ENCODE peak calls at places on chromosomes 2 and 18, in four cellular contexts. One of them, this sample, is unnamed. For H3K36me3, the result is how much of the 10 kb centered on the place peaks cover.

GRCh38 chr2:237165405-237166276 is 80.0 kb downstream of the COPS8 start:
- DNase-seq in psoas muscle: no peak
- DNase-seq in PC-9: no peak
- DNase-seq in Peyer's patch: no peak
- DNase-seq in this sample: no peak

GRCh38 chr2:158984554-158985207 is 16.2 kb downstream of the TANC1 start:
- DNase-seq in Peyer's patch: no peak
- DNase-seq in PC-9: no peak
- DNase-seq in psoas muscle: no peak
- DNase-seq in this sample: no peak

GRCh38 chr18:49757513-49758262 is 55.6 kb downstream of the ACAA2 start:
- DNase-seq in psoas muscle: no peak
- DNase-seq in Peyer's patch: no peak
- DNase-seq in PC-9: no peak
- DNase-seq in this sample: peak

GRCh38 chr18:9426753-9427152 is 48.6 kb upstream of the RALBP1 start:
- DNase-seq in Peyer's patch: no peak
- DNase-seq in PC-9: no peak
- DNase-seq in psoas muscle: no peak
- DNase-seq in this sample: no peak

GRCh38 chr2:58039170-58039611 is 7.4 kb upstream of the VRK2 start:
- DNase-seq in psoas muscle: no peak
- DNase-seq in Peyer's patch: no peak
- DNase-seq in PC-9: no peak
- DNase-seq in this sample: peak

GRCh38 chr18:5145168-5145857 is 51.7 kb downstream of the AKAIN1 start:
- DNase-seq in PC-9: no peak
- DNase-seq in Peyer's patch: no peak
- DNase-seq in psoas muscle: no peak
- DNase-seq in this sample: no peak

GRCh38 chr18:12748671-12749070 is 45.8 kb downstream of the PSMG2 start:
- DNase-seq in Peyer's patch: no peak
- DNase-seq in psoas muscle: no peak
- DNase-seq in PC-9: no peak
- DNase-seq in this sample: no peak

GRCh38 chr2:51013060-51013746 is 18.7 kb downstream of the NRXN1 start:
- DNase-seq in PC-9: peak
- DNase-seq in Peyer's patch: no peak
- DNase-seq in psoas muscle: peak
- DNase-seq in this sample: no peak

GRCh38 chr2:1651131-1652066 is 92.9 kb downstream of the PXDN start:
- DNase-seq in PC-9: no peak
- DNase-seq in psoas muscle: no peak
- DNase-seq in Peyer's patch: no peak
- DNase-seq in this sample: no peak

GRCh38 chr2:121471571-121472464 is 58.9 kb upstream of the RNU4ATAC start:
- DNase-seq in PC-9: no peak
- DNase-seq in psoas muscle: no peak
- DNase-seq in Peyer's patch: no peak
- DNase-seq in this sample: no peak

GRCh38 chr2:231613655-231614558 is 21.2 kb downstream of the TEX44 start:
- DNase-seq in psoas muscle: peak
- DNase-seq in Peyer's patch: peak
- DNase-seq in PC-9: peak
- DNase-seq in this sample: peak

GRCh38 chr2:74441690-74442482 is at the start of gene RTKN:
- DNase-seq in psoas muscle: peak
- DNase-seq in Peyer's patch: no peak
- DNase-seq in PC-9: peak
- DNase-seq in this sample: no peak

GRCh38 chr2:16330571-16331351 is 334.9 kb downstream of the CYRIA start:
- DNase-seq in Peyer's patch: no peak
- DNase-seq in PC-9: no peak
- DNase-seq in psoas muscle: no peak
- DNase-seq in this sample: no peak

GRCh38 chr18:671405-671804 is 14.0 kb downstream of the TYMS start:
- DNase-seq in PC-9: no peak
- DNase-seq in psoas muscle: no peak
- DNase-seq in Peyer's patch: no peak
- DNase-seq in this sample: no peak

GRCh38 chr2:109459485-109459884 is 154.3 kb downstream of the SEPTIN10 start:
- DNase-seq in Peyer's patch: no peak
- DNase-seq in PC-9: no peak
- DNase-seq in psoas muscle: no peak
- DNase-seq in this sample: no peak

GRCh38 chr2:224887159-224887558 is 155.1 kb downstream of the DOCK10 start:
- DNase-seq in psoas muscle: no peak
- DNase-seq in Peyer's patch: no peak
- DNase-seq in PC-9: no peak
- DNase-seq in this sample: peak

GRCh38 chr18:46474487-46475366 is 182.3 kb downstream of the LOXHD1 start:
- DNase-seq in psoas muscle: no peak
- DNase-seq in Peyer's patch: no peak
- DNase-seq in PC-9: no peak
- DNase-seq in this sample: no peak

GRCh38 chr18:63818212-63818611 is 43.0 kb downstream of the SERPINB7 start:
- DNase-seq in psoas muscle: no peak
- DNase-seq in Peyer's patch: no peak
- DNase-seq in PC-9: no peak
- DNase-seq in this sample: no peak

GRCh38 chr2:1692342-1692741 is 52.0 kb downstream of the PXDN start:
- DNase-seq in PC-9: no peak
- DNase-seq in psoas muscle: no peak
- DNase-seq in Peyer's patch: no peak
- DNase-seq in this sample: no peak

GRCh38 chr2:152729844-152730243 is 11.4 kb downstream of the ARL6IP6 start:
- DNase-seq in PC-9: no peak
- DNase-seq in psoas muscle: no peak
- DNase-seq in Peyer's patch: no peak
- DNase-seq in this sample: no peak

GRCh38 chr2:151762694-151763093 is 28.4 kb upstream of the NEB start:
- DNase-seq in PC-9: no peak
- DNase-seq in Peyer's patch: no peak
- DNase-seq in psoas muscle: no peak
- DNase-seq in this sample: no peak

GRCh38 chr2:197028230-197028629 is 101.7 kb upstream of the PGAP1 start:
- DNase-seq in Peyer's patch: no peak
- DNase-seq in psoas muscle: no peak
- DNase-seq in PC-9: peak
- DNase-seq in this sample: no peak

GRCh38 chr2:10400568-10400977 is 47.6 kb downstream of the ODC1 start:
- DNase-seq in psoas muscle: no peak
- DNase-seq in PC-9: peak
- DNase-seq in Peyer's patch: peak
- DNase-seq in this sample: no peak

GRCh38 chr2:234404957-234405356 is 91.9 kb downstream of the ARL4C start:
- DNase-seq in Peyer's patch: no peak
- DNase-seq in PC-9: no peak
- DNase-seq in psoas muscle: no peak
- DNase-seq in this sample: no peak

GRCh38 chr2:4653989-4654388 is 950.6 kb downstream of the DCDC2C start:
- DNase-seq in psoas muscle: no peak
- DNase-seq in Peyer's patch: no peak
- DNase-seq in PC-9: no peak
- DNase-seq in this sample: no peak

GRCh38 chr2:232013701-232014353 is 52.3 kb downstream of the DIS3L2 start:
- DNase-seq in PC-9: peak
- DNase-seq in psoas muscle: peak
- DNase-seq in Peyer's patch: no peak
- DNase-seq in this sample: no peak

GRCh38 chr2:216491757-216492635 is 6.6 kb upstream of the RPL37A start:
- DNase-seq in psoas muscle: no peak
- DNase-seq in Peyer's patch: peak
- DNase-seq in PC-9: no peak
- DNase-seq in this sample: peak

GRCh38 chr2:240655931-240656886 is 26.5 kb downstream of the AQP12B start:
- DNase-seq in Peyer's patch: peak
- DNase-seq in PC-9: no peak
- DNase-seq in psoas muscle: no peak
- DNase-seq in this sample: no peak

GRCh38 chr2:86622409-86622877 is 1.2 kb downstream of the RNF103 start:
- DNase-seq in Peyer's patch: peak
- DNase-seq in PC-9: no peak
- DNase-seq in psoas muscle: no peak
- DNase-seq in this sample: peak

GRCh38 chr2:221434155-221434554 is 137.9 kb downstream of the EPHA4 start:
- DNase-seq in psoas muscle: no peak
- DNase-seq in Peyer's patch: no peak
- DNase-seq in PC-9: peak
- DNase-seq in this sample: no peak

GRCh38 chr18:44770641-44771040 is 90.0 kb downstream of the SETBP1 start:
- DNase-seq in psoas muscle: no peak
- DNase-seq in Peyer's patch: no peak
- DNase-seq in PC-9: no peak
- DNase-seq in this sample: no peak
- H3K36me3 ChIP-seq in psoas muscle: under half
- H3K36me3 ChIP-seq in Peyer's patch: under half
- H3K36me3 ChIP-seq in PC-9: under half
- H3K36me3 ChIP-seq in this sample: under half

GRCh38 chr18:55925772-55926171 is 337.8 kb upstream of the TCF4 start:
- DNase-seq in Peyer's patch: no peak
- DNase-seq in PC-9: no peak
- DNase-seq in psoas muscle: no peak
- DNase-seq in this sample: no peak

GRCh38 chr18:55932675-55933074 is 344.7 kb upstream of the TCF4 start:
- DNase-seq in Peyer's patch: no peak
- DNase-seq in psoas muscle: no peak
- DNase-seq in PC-9: no peak
- DNase-seq in this sample: no peak

GRCh38 chr18:55927831-55928230 is 339.8 kb upstream of the TCF4 start:
- DNase-seq in psoas muscle: no peak
- DNase-seq in PC-9: no peak
- DNase-seq in Peyer's patch: no peak
- DNase-seq in this sample: no peak
- H3K36me3 ChIP-seq in psoas muscle: under half
- H3K36me3 ChIP-seq in PC-9: under half
- H3K36me3 ChIP-seq in Peyer's patch: under half
- H3K36me3 ChIP-seq in this sample: under half

GRCh38 chr2:97657986-97658690 is 5.7 kb downstream of the ACTR1B start:
- DNase-seq in Peyer's patch: no peak
- DNase-seq in PC-9: no peak
- DNase-seq in psoas muscle: no peak
- DNase-seq in this sample: no peak

GRCh38 chr2:97656129-97656755 is 7.6 kb downstream of the ACTR1B start:
- DNase-seq in PC-9: no peak
- DNase-seq in psoas muscle: no peak
- DNase-seq in Peyer's patch: no peak
- DNase-seq in this sample: no peak

GRCh38 chr2:97654791-97655190 is 8.9 kb downstream of the COX5B start:
- DNase-seq in Peyer's patch: no peak
- DNase-seq in psoas muscle: no peak
- DNase-seq in PC-9: no peak
- DNase-seq in this sample: no peak

GRCh38 chr2:97658691-97659157 is 5.1 kb downstream of the ACTR1B start:
- DNase-seq in Peyer's patch: no peak
- DNase-seq in psoas muscle: no peak
- DNase-seq in PC-9: no peak
- DNase-seq in this sample: no peak

DNA sequence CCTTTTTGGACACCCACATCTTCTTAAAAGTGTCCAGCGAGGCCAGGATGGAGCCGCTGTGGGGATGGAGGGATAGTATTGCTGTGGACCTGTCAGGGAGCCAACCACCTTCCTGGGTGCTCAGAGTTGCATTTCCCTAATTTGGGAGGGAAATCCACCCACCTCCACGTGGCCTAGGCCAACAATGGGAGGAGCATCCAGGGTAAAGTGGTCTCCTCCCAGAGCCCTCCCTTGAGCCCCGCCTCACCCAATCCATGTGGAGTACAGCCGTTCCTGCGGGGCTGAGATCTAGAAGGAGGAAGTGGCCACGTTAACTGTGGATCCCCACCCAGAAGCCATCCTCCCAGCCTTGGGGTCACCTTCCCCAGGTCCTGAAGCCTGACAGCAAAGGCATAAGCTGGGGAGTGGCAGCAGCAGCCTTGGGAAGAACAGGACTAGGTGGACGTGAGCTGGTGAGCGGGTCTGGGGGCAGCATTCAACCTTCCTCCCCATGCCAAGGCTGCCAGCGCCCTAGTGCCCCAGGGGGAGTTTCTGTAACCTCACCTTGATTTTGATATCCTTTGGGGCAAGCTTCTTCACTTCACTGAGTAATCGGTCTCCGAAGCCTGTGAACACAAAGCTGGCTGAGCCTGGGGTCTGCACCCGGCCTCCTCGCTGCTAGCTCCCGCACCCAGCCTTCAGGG is 6.8 kb downstream of the ACTR1B start:
- DNase-seq in PC-9: no peak
- DNase-seq in psoas muscle: no peak
- DNase-seq in Peyer's patch: no peak
- DNase-seq in this sample: no peak
- H3K36me3 ChIP-seq in PC-9: under half
- H3K36me3 ChIP-seq in psoas muscle: half or more
- H3K36me3 ChIP-seq in Peyer's patch: half or more
- H3K36me3 ChIP-seq in this sample: under half

GRCh38 chr2:135151615-135152014 is 99.5 kb downstream of the RAB3GAP1 start:
- DNase-seq in psoas muscle: no peak
- DNase-seq in PC-9: no peak
- DNase-seq in Peyer's patch: no peak
- DNase-seq in this sample: no peak
- H3K36me3 ChIP-seq in psoas muscle: half or more
- H3K36me3 ChIP-seq in PC-9: under half
- H3K36me3 ChIP-seq in Peyer's patch: half or more
- H3K36me3 ChIP-seq in this sample: half or more

GRCh38 chr2:61179701-61180639 is 18.0 kb downstream of the C2orf74 start:
- DNase-seq in psoas muscle: peak
- DNase-seq in Peyer's patch: no peak
- DNase-seq in PC-9: no peak
- DNase-seq in this sample: no peak

GRCh38 chr2:61178603-61179545 is 16.9 kb downstream of the C2orf74 start:
- DNase-seq in psoas muscle: peak
- DNase-seq in Peyer's patch: no peak
- DNase-seq in PC-9: no peak
- DNase-seq in this sample: no peak

GRCh38 chr2:61182059-61182383 is 20.0 kb downstream of the C2orf74 start:
- DNase-seq in Peyer's patch: no peak
- DNase-seq in PC-9: no peak
- DNase-seq in psoas muscle: no peak
- DNase-seq in this sample: no peak

GRCh38 chr2:61181382-61182058 is 19.5 kb downstream of the C2orf74 start:
- DNase-seq in Peyer's patch: no peak
- DNase-seq in psoas muscle: no peak
- DNase-seq in PC-9: no peak
- DNase-seq in this sample: no peak

GRCh38 chr2:61180686-61181085 is 18.7 kb downstream of the C2orf74 start:
- DNase-seq in Peyer's patch: no peak
- DNase-seq in PC-9: no peak
- DNase-seq in psoas muscle: no peak
- DNase-seq in this sample: no peak
- H3K36me3 ChIP-seq in Peyer's patch: half or more
- H3K36me3 ChIP-seq in PC-9: half or more
- H3K36me3 ChIP-seq in psoas muscle: half or more
- H3K36me3 ChIP-seq in this sample: half or more

GRCh38 chr2:163606878-163607277 is 128.9 kb downstream of the FIGN start:
- DNase-seq in Peyer's patch: no peak
- DNase-seq in psoas muscle: no peak
- DNase-seq in PC-9: no peak
- DNase-seq in this sample: no peak
- H3K36me3 ChIP-seq in Peyer's patch: under half
- H3K36me3 ChIP-seq in psoas muscle: under half
- H3K36me3 ChIP-seq in PC-9: under half
- H3K36me3 ChIP-seq in this sample: under half